ENCODE peak calls at places on chromosomes 16 and 17, in eight cellular contexts. C, V, E, X, P, W, F and R are unnamed samples.

GRCh38 chr17:74759243-74759801 is 10.9 kb downstream of the NHERF1 start:
- DNase-seq in X (no peak), P (no peak), E (no peak), V (no peak), F (no peak), C (no peak), W (no peak), R (no peak)

GRCh38 chr17:83118071-83118841 is 38.8 kb downstream of the METRNL start:
- DNase-seq in X (no peak), W (no peak), E (no peak), V (no peak), C (no peak), P (no peak), F (peak), R (no peak)

GRCh38 chr16:49112754-49113153 is 168.9 kb downstream of the CBLN1 start:
- DNase-seq in V (no peak), C (peak), F (peak), E (no peak), P (no peak), X (no peak), W (no peak), R (no peak)

GRCh38 chr16:3654249-3654991 is at the start of gene DNASE1:
- DNase-seq in E (peak), V (peak), C (peak), P (peak), X (peak), W (peak), F (peak), R (peak)

GRCh38 chr16:8905168-8905762 is 23.1 kb downstream of the LITAFD start:
- DNase-seq in C (peak), V (no peak), F (no peak), W (no peak), P (no peak), X (no peak), E (peak), R (no peak)

GRCh38 chr16:84686702-84687298 is 13.0 kb upstream of the USP10 start:
- DNase-seq in X (no peak), W (no peak), P (no peak), C (no peak), F (no peak), V (no peak), E (no peak), R (no peak)

GRCh38 chr17:4956493-4957061 is 5.7 kb downstream of the ENO3 start:
- DNase-seq in W (no peak), V (no peak), P (no peak), E (no peak), C (no peak), F (no peak), X (peak), R (no peak)

GRCh38 chr16:68065716-68066305 is 19.4 kb upstream of the NFATC3 start:
- DNase-seq in P (peak), W (no peak), C (peak), X (no peak), E (no peak), F (no peak), V (no peak), R (no peak)